ENCODE peak calls at places on chromosomes 5 and 9, in five cellular contexts. J, A, E, C and S are unnamed samples.

GRCh38 chr9:37301369-37302172 is 120.9 kb upstream of the GRHPR start:
- DNase-seq in J (no peak), A (no peak), E (no peak), C (no peak), S (no peak)

GRCh38 chr5:172788771-172789686 is 18.0 kb upstream of the DUSP1 start:
- DNase-seq in J (no peak), A (no peak), E (no peak), C (no peak), S (no peak)

GRCh38 chr9:1939926-1940368 is 75.2 kb upstream of the SMARCA2 start:
- DNase-seq in J (peak), A (peak), E (peak), C (peak), S (no peak)

GRCh38 chr5:100444961-100445360 is 90.2 kb upstream of the FAM174A start:
- DNase-seq in J (no peak), A (no peak), E (no peak), C (no peak), S (no peak)

GRCh38 chr5:157944077-157944633 is 85.2 kb upstream of the CLINT1 start:
- DNase-seq in J (no peak), A (no peak), E (no peak), C (no peak), S (no peak)

GRCh38 chr5:161105563-161105962 is 253.6 kb upstream of the ATP10B start:
- DNase-seq in J (no peak), A (no peak), E (no peak), C (no peak), S (no peak)

GRCh38 chr9:34929506-34930102 is 28.5 kb upstream of the PHF24 start:
- DNase-seq in J (peak), A (no peak), E (peak), C (peak), S (peak)

GRCh38 chr5:53335115-53335514 is 145.3 kb upstream of the FST start:
- DNase-seq in J (no peak), A (no peak), E (no peak), C (no peak), S (no peak)

GRCh38 chr9:136881691-136882108 is 4.6 kb upstream of the TRAF2 start:
- DNase-seq in J (no peak), A (peak), E (no peak), C (no peak), S (no peak)

GRCh38 chr9:2026598-2026997 is 11.5 kb downstream of the SMARCA2 start:
- DNase-seq in J (no peak), A (no peak), E (no peak), C (no peak), S (no peak)

GRCh38 chr5:114504560-114504959 is 142.7 kb downstream of the KCNN2 start:
- DNase-seq in J (no peak), A (no peak), E (no peak), C (no peak), S (no peak)

GRCh38 chr5:111932207-111932606 is 175.2 kb upstream of the NREP start:
- DNase-seq in J (no peak), A (no peak), E (no peak), C (no peak), S (no peak)

GRCh38 chr5:162096448-162096847 is 28.9 kb downstream of the GABRG2 start:
- DNase-seq in J (no peak), A (no peak), E (no peak), C (no peak), S (no peak)

GRCh38 chr9:112325600-112325999 is 7.8 kb downstream of the PTBP3 start:
- DNase-seq in J (no peak), A (no peak), E (no peak), C (no peak), S (no peak)

GRCh38 chr9:88954073-88954472 is 37.2 kb upstream of the S1PR3 start:
- DNase-seq in J (no peak), A (no peak), E (no peak), C (no peak), S (no peak)

GRCh38 chr5:132526974-132527564 is 16.3 kb downstream of the IL5 start:
- DNase-seq in J (no peak), A (no peak), E (no peak), C (no peak), S (no peak)

GRCh38 chr5:173623296-173623771 is 6.9 kb upstream of the BOD1 start:
- DNase-seq in J (no peak), A (no peak), E (no peak), C (no peak), S (no peak)

GRCh38 chr9:134056483-134057310 is 11.1 kb downstream of the BRD3 start:
- DNase-seq in J (peak), A (no peak), E (no peak), C (no peak), S (no peak)

GRCh38 chr9:112086627-112087026 is 88.5 kb downstream of the SUSD1 start:
- DNase-seq in J (peak), A (no peak), E (peak), C (no peak), S (no peak)

GRCh38 chr5:152144556-152144955 is 219.9 kb upstream of the GLRA1 start:
- DNase-seq in J (no peak), A (no peak), E (no peak), C (no peak), S (no peak)

GRCh38 chr5:50445281-50445949 is 4.3 kb upstream of the EMB start:
- DNase-seq in J (no peak), A (peak), E (no peak), C (no peak), S (no peak)

GRCh38 chr9:419571-420156 is 205.0 kb downstream of the DOCK8 start:
- DNase-seq in J (no peak), A (no peak), E (no peak), C (no peak), S (no peak)

GRCh38 chr9:122221223-122221811 is 7.4 kb downstream of the LHX6 start:
- DNase-seq in J (peak), A (no peak), E (no peak), C (peak), S (no peak)

GRCh38 chr5:88140396-88140862 is 128.2 kb downstream of the TMEM161B start:
- DNase-seq in J (no peak), A (no peak), E (peak), C (peak), S (peak)

GRCh38 chr5:61991861-61992260 is 314.1 kb upstream of the KIF2A start:
- DNase-seq in J (no peak), A (no peak), E (no peak), C (no peak), S (no peak)

GRCh38 chr9:123742009-123742767 is 187.7 kb downstream of the DENND1A start:
- DNase-seq in J (no peak), A (no peak), E (no peak), C (no peak), S (no peak)

GRCh38 chr5:133928690-133929393 is 39.6 kb downstream of the C5orf15 start:
- DNase-seq in J (no peak), A (no peak), E (no peak), C (no peak), S (no peak)

GRCh38 chr5:175285263-175285662 is 158.7 kb downstream of the DRD1 start:
- DNase-seq in J (no peak), A (no peak), E (no peak), C (no peak), S (no peak)

GRCh38 chr9:31471041-31471440 is 913.4 kb upstream of the ACO1 start:
- DNase-seq in J (no peak), A (no peak), E (no peak), C (no peak), S (no peak)

GRCh38 chr5:153827407-153827806 is 211.3 kb downstream of the FAM114A2 start:
- DNase-seq in J (no peak), A (no peak), E (no peak), C (peak), S (no peak)

GRCh38 chr5:126435714-126436113 is 12.5 kb downstream of the GRAMD2B start:
- DNase-seq in J (no peak), A (no peak), E (no peak), C (no peak), S (no peak)

GRCh38 chr9:110125207-110125751 is 82.7 kb downstream of the C9orf152 start:
- DNase-seq in J (no peak), A (no peak), E (peak), C (peak), S (peak)

GRCh38 chr5:134038143-134038542 is 33.4 kb upstream of the VDAC1 start:
- DNase-seq in J (no peak), A (no peak), E (no peak), C (no peak), S (no peak)

DNA sequence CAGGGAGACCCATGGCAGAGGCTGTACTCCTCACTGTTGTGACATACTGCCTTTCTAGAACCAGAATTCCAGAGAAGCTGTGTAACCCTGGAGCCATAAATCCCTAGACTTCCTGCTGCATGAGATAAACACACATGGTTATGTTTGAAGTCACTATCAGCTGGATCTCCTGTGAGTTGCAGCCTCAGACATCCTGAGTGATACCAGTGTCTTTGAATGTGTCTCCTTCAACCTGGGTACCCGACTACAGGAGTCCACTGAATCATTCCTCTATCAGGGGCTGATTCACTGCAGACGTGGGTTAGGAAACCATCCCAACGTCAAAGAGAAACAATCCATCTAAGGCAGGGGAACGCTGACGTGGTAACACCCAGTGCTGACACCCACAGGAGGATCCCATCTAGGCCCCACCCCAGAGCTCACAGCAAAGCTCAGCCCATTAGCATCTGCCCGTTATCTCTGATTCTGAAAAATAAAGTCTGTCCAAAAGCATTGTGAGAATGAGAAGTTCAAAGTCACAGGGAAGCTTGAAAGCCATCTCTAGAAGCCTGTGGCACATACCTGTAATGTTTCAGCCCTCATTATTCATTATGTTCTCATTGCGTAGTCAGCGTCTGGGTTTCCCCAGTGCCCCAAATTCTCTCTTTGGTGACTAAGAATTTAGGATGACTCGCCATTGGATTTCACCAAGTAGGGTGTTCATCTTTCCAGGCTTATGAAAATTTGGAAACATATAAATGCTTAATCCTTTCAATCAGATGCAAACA is 36.3 kb upstream of the BASP1 start:
- DNase-seq in J (peak), A (no peak), E (peak), C (no peak), S (no peak)
- TF ChIP-seq USF2 in J (no peak), A (no peak), E (no peak), C (no peak), S (no peak)

DNA sequence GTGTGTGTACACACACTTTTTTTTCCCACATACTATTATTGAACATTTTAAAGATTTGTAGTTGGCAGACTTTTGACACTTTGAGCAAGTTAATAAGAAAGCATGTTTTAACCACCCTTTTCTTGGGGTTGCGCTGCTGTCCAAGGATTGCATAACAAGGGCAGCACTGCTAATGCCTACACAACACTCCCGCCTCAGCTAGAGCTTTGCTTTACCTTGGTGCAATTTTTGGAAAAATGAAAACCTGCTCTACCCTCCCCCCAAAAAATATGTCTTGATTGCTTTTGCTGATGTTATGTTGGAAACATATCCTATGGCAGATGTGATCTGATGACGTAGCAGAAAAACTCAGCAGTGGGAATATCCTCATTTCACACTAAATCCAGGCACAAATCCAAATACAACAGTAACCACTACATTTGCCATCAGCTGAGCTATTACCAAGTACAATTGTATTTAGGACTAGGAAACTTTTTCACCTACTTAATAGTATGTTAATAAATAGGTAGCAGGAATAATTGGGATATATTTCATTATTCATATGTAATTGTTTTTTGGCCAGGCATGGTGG is 51.6 kb downstream of the UBE2R2 start:
- DNase-seq in J (no peak), A (no peak), E (no peak), C (no peak), S (no peak)
- TF ChIP-seq USF2 in J (no peak), A (no peak), E (no peak), C (no peak), S (no peak)

GRCh38 chr5:27130587-27130986 is 92.2 kb upstream of the CDH9 start:
- DNase-seq in J (no peak), A (no peak), E (no peak), C (no peak), S (no peak)

GRCh38 chr5:27125856-27126255 is 87.5 kb upstream of the CDH9 start:
- DNase-seq in J (no peak), A (no peak), E (no peak), C (no peak), S (no peak)

GRCh38 chr5:27129926-27130325 is 91.5 kb upstream of the CDH9 start:
- DNase-seq in J (no peak), A (no peak), E (no peak), C (no peak), S (no peak)

GRCh38 chr5:27124590-27124989 is 86.2 kb upstream of the CDH9 start:
- DNase-seq in J (peak), A (no peak), E (peak), C (no peak), S (no peak)
- TF ChIP-seq USF2 in J (no peak), A (no peak), E (no peak), C (no peak), S (no peak)

GRCh38 chr5:143648696-143649095 is 163.3 kb upstream of the HMHB1 start:
- DNase-seq in J (peak), A (no peak), E (no peak), C (no peak), S (no peak)
- TF ChIP-seq USF2 in J (no peak), A (no peak), E (no peak), C (no peak), S (no peak)